ENCODE peak calls at places on chromosomes 5 and 9, in seven cellular contexts. R is SJSA1; D is stimulated activated CD4-positive, alpha-beta T cell treated with anti-CD3 and anti-CD28 coated beads, Interleukin-1b, Interleukin-23, amount 100 ng/mL, for 24 hours; I is activated CD4-positive, alpha-beta memory T cell treated with anti-CD3 and anti-CD28 coated beads, Interleukin-2, amount 10 ng/mL, durations not matched to agents 7 days and 5 days; V is fibroblast of lung; M is OCI-M1; E is NT2/D1. A is an unnamed sample.
A peak's percentile ranks its signal among the peaks of the same experiment; 100 is the strongest.

GRCh38 chr9:5894237-5894959 is 3.7 kb downstream of the MLANA start:
- DNase-seq in V (no peak), I (no peak), R (no peak), D (no peak), M (no peak), E (no peak), A (no peak)

GRCh38 chr5:132840896-132841818 is 10.7 kb upstream of the SHROOM1 start:
- DNase-seq in D (no peak), I (no peak), M (no peak), R (peak; percentile 44), E (no peak), V (peak; percentile 31), A (no peak)

GRCh38 chr5:142215915-142216681 is 107.5 kb downstream of the NDFIP1 start:
- DNase-seq in I (no peak), D (no peak), V (peak; percentile 99), R (peak; percentile 99), E (no peak), M (no peak), A (no peak)

GRCh38 chr5:72133212-72133990 is 26.1 kb downstream of the MAP1B start:
- DNase-seq in M (no peak), D (no peak), I (no peak), V (peak; percentile 78), E (no peak), R (no peak), A (no peak)

GRCh38 chr9:127033059-127033458 is 89.4 kb downstream of the ANGPTL2 start:
- DNase-seq in R (no peak), V (no peak), D (no peak), I (no peak), E (no peak), M (no peak), A (no peak)

GRCh38 chr5:137563301-137563645 is 64.1 kb upstream of the SPOCK1 start:
- DNase-seq in D (no peak), V (no peak), E (no peak), R (no peak), M (no peak), I (no peak), A (no peak)

GRCh38 chr9:129411501-129412175 is 209.3 kb downstream of the C9orf50 start:
- DNase-seq in R (no peak), E (no peak), I (no peak), D (no peak), V (no peak), M (no peak), A (no peak)

GRCh38 chr9:34459941-34460340 is 1.3 kb downstream of the DNAI1 start:
- DNase-seq in M (no peak), R (no peak), E (no peak), I (no peak), D (no peak), V (peak; percentile 32), A (no peak)

GRCh38 chr9:68685770-68686169 is 19.3 kb upstream of the PIP5K1B start:
- DNase-seq in R (no peak), M (peak; percentile 79), V (no peak), D (no peak), E (no peak), I (peak; percentile 32), A (peak; percentile 4)

GRCh38 chr5:80686757-80687156 is 32.0 kb upstream of the DHFR start:
- DNase-seq in M (peak; percentile 59), I (no peak), V (peak; percentile 13), R (no peak), D (no peak), E (no peak), A (no peak)

GRCh38 chr5:91885291-91886265 is 502.5 kb upstream of the ARRDC3 start:
- DNase-seq in V (peak; percentile 8), M (no peak), E (no peak), R (no peak), D (no peak), I (no peak), A (no peak)

GRCh38 chr9:27377811-27378345 is 80.9 kb upstream of the EQTN start:
- DNase-seq in I (no peak), V (no peak), R (no peak), M (no peak), D (no peak), E (no peak), A (no peak)

GRCh38 chr9:22452415-22453010 is 5.9 kb downstream of the DMRTA1 start:
- DNase-seq in V (peak; percentile 8), R (peak; percentile 14), E (peak; percentile 6), M (peak; percentile 74), I (peak; percentile 47), D (no peak), A (peak; percentile 38)

GRCh38 chr9:14238518-14238917 is 75.4 kb downstream of the NFIB start:
- DNase-seq in I (no peak), V (peak; percentile 82), M (no peak), R (peak; percentile 79), E (peak; percentile 60), D (no peak), A (no peak)

GRCh38 chr5:51389326-51389581 is 6.0 kb downstream of the ISL1 start:
- DNase-seq in R (no peak), I (no peak), D (no peak), V (no peak), E (no peak), M (no peak), A (no peak)

GRCh38 chr9:27529316-27530278 is at the start of gene MOB3B:
- DNase-seq in D (peak; percentile 50), M (peak; percentile 82), I (peak; percentile 72), R (peak; percentile 42), V (peak; percentile 59), E (peak; percentile 66), A (peak; percentile 68)

GRCh38 chr9:133886563-133887501 is 105.3 kb downstream of the VAV2 start:
- DNase-seq in R (no peak), V (no peak), I (no peak), E (no peak), D (no peak), M (no peak), A (no peak)

GRCh38 chr9:81535542-81536241 is 153.7 kb downstream of the TLE1 start:
- DNase-seq in R (peak; percentile 83), I (no peak), E (no peak), D (no peak), V (peak; percentile 84), M (no peak), A (no peak)

GRCh38 chr9:122986010-122986409 is 45.2 kb downstream of the RABGAP1 start:
- DNase-seq in D (no peak), E (no peak), V (peak; percentile 6), M (no peak), I (no peak), R (no peak), A (no peak)

GRCh38 chr5:154118832-154119442 is 71.6 kb upstream of the GALNT10 start:
- DNase-seq in R (no peak), V (peak; percentile 45), M (no peak), D (no peak), E (no peak), I (no peak), A (no peak)